ENCODE peak calls at places on chromosomes 11 and 22, in ten cellular contexts. One of them, this sample, is unnamed.

GRCh38 chr11:11916981-11917399 is 75.2 kb downstream of the USP47 start:
- DNase-seq in activated CD4-positive, CD25-positive, alpha-beta regulatory T cell treated with anti-CD3 and anti-CD28 coated beads, Interleukin-2, amount 50 U/mL, for 72 hours: no peak
- DNase-seq in ovary: no peak
- DNase-seq in GM12891: no peak
- DNase-seq in A172: peak
- DNase-seq in stimulated activated CD4-positive, alpha-beta T cell treated with anti-CD3 and anti-CD28 coated beads, Interleukin-12 subunit alpha, Interleukin-12 subunit beta, amount 100 ng/mL, for 48 hours: no peak
- DNase-seq in H4: peak
- DNase-seq in stomach: no peak
- DNase-seq in cardiac fibroblast: peak
- DNase-seq in WTC11: no peak
- DNase-seq in this sample: no peak

GRCh38 chr11:72969894-72970335 is 155.7 kb downstream of the ATG16L2 start:
- DNase-seq in activated CD4-positive, CD25-positive, alpha-beta regulatory T cell treated with anti-CD3 and anti-CD28 coated beads, Interleukin-2, amount 50 U/mL, for 72 hours: no peak
- DNase-seq in ovary: no peak
- DNase-seq in GM12891: peak
- DNase-seq in A172: peak
- DNase-seq in stimulated activated CD4-positive, alpha-beta T cell treated with anti-CD3 and anti-CD28 coated beads, Interleukin-12 subunit alpha, Interleukin-12 subunit beta, amount 100 ng/mL, for 48 hours: no peak
- DNase-seq in H4: peak
- DNase-seq in stomach: no peak
- DNase-seq in cardiac fibroblast: peak
- DNase-seq in WTC11: no peak
- DNase-seq in this sample: peak

GRCh38 chr11:120632579-120632978 is 121.0 kb downstream of the GRIK4 start:
- DNase-seq in activated CD4-positive, CD25-positive, alpha-beta regulatory T cell treated with anti-CD3 and anti-CD28 coated beads, Interleukin-2, amount 50 U/mL, for 72 hours: no peak
- DNase-seq in ovary: no peak
- DNase-seq in GM12891: peak
- DNase-seq in A172: no peak
- DNase-seq in stimulated activated CD4-positive, alpha-beta T cell treated with anti-CD3 and anti-CD28 coated beads, Interleukin-12 subunit alpha, Interleukin-12 subunit beta, amount 100 ng/mL, for 48 hours: no peak
- DNase-seq in H4: no peak
- DNase-seq in stomach: no peak
- DNase-seq in cardiac fibroblast: no peak
- DNase-seq in WTC11: no peak
- DNase-seq in this sample: no peak

GRCh38 chr11:86728562-86728961 is 56.1 kb upstream of the ME3 start:
- DNase-seq in activated CD4-positive, CD25-positive, alpha-beta regulatory T cell treated with anti-CD3 and anti-CD28 coated beads, Interleukin-2, amount 50 U/mL, for 72 hours: no peak
- DNase-seq in ovary: no peak
- DNase-seq in GM12891: no peak
- DNase-seq in A172: no peak
- DNase-seq in stimulated activated CD4-positive, alpha-beta T cell treated with anti-CD3 and anti-CD28 coated beads, Interleukin-12 subunit alpha, Interleukin-12 subunit beta, amount 100 ng/mL, for 48 hours: no peak
- DNase-seq in H4: no peak
- DNase-seq in stomach: no peak
- DNase-seq in cardiac fibroblast: no peak
- DNase-seq in WTC11: no peak
- DNase-seq in this sample: no peak

GRCh38 chr11:132909016-132909606 is 623.2 kb downstream of the OPCML start:
- DNase-seq in activated CD4-positive, CD25-positive, alpha-beta regulatory T cell treated with anti-CD3 and anti-CD28 coated beads, Interleukin-2, amount 50 U/mL, for 72 hours: no peak
- DNase-seq in ovary: no peak
- DNase-seq in GM12891: no peak
- DNase-seq in A172: no peak
- DNase-seq in stimulated activated CD4-positive, alpha-beta T cell treated with anti-CD3 and anti-CD28 coated beads, Interleukin-12 subunit alpha, Interleukin-12 subunit beta, amount 100 ng/mL, for 48 hours: no peak
- DNase-seq in H4: no peak
- DNase-seq in stomach: no peak
- DNase-seq in cardiac fibroblast: no peak
- DNase-seq in WTC11: no peak
- DNase-seq in this sample: no peak

GRCh38 chr11:64553554-64554201 is 37.3 kb upstream of the SLC22A12 start:
- DNase-seq in activated CD4-positive, CD25-positive, alpha-beta regulatory T cell treated with anti-CD3 and anti-CD28 coated beads, Interleukin-2, amount 50 U/mL, for 72 hours: peak
- DNase-seq in ovary: peak
- DNase-seq in GM12891: peak
- DNase-seq in A172: peak
- DNase-seq in stimulated activated CD4-positive, alpha-beta T cell treated with anti-CD3 and anti-CD28 coated beads, Interleukin-12 subunit alpha, Interleukin-12 subunit beta, amount 100 ng/mL, for 48 hours: peak
- DNase-seq in H4: peak
- DNase-seq in stomach: peak
- DNase-seq in cardiac fibroblast: peak
- DNase-seq in WTC11: peak
- DNase-seq in this sample: no peak

GRCh38 chr11:45997599-45997998 is 75.1 kb downstream of the LARGE2 start:
- DNase-seq in activated CD4-positive, CD25-positive, alpha-beta regulatory T cell treated with anti-CD3 and anti-CD28 coated beads, Interleukin-2, amount 50 U/mL, for 72 hours: no peak
- DNase-seq in ovary: no peak
- DNase-seq in GM12891: no peak
- DNase-seq in A172: no peak
- DNase-seq in stimulated activated CD4-positive, alpha-beta T cell treated with anti-CD3 and anti-CD28 coated beads, Interleukin-12 subunit alpha, Interleukin-12 subunit beta, amount 100 ng/mL, for 48 hours: no peak
- DNase-seq in H4: no peak
- DNase-seq in stomach: no peak
- DNase-seq in cardiac fibroblast: no peak
- DNase-seq in WTC11: no peak
- DNase-seq in this sample: no peak

GRCh38 chr22:17836977-17837742 is 62.9 kb upstream of the BID start:
- DNase-seq in activated CD4-positive, CD25-positive, alpha-beta regulatory T cell treated with anti-CD3 and anti-CD28 coated beads, Interleukin-2, amount 50 U/mL, for 72 hours: no peak
- DNase-seq in ovary: no peak
- DNase-seq in GM12891: no peak
- DNase-seq in A172: no peak
- DNase-seq in stimulated activated CD4-positive, alpha-beta T cell treated with anti-CD3 and anti-CD28 coated beads, Interleukin-12 subunit alpha, Interleukin-12 subunit beta, amount 100 ng/mL, for 48 hours: no peak
- DNase-seq in H4: no peak
- DNase-seq in stomach: peak
- DNase-seq in cardiac fibroblast: no peak
- DNase-seq in WTC11: no peak
- DNase-seq in this sample: no peak

GRCh38 chr22:31578171-31578570 is 81.8 kb downstream of the SFI1 start:
- DNase-seq in activated CD4-positive, CD25-positive, alpha-beta regulatory T cell treated with anti-CD3 and anti-CD28 coated beads, Interleukin-2, amount 50 U/mL, for 72 hours: no peak
- DNase-seq in ovary: no peak
- DNase-seq in GM12891: no peak
- DNase-seq in A172: no peak
- DNase-seq in stimulated activated CD4-positive, alpha-beta T cell treated with anti-CD3 and anti-CD28 coated beads, Interleukin-12 subunit alpha, Interleukin-12 subunit beta, amount 100 ng/mL, for 48 hours: no peak
- DNase-seq in H4: no peak
- DNase-seq in stomach: no peak
- DNase-seq in cardiac fibroblast: no peak
- DNase-seq in WTC11: no peak
- DNase-seq in this sample: no peak

GRCh38 chr11:112128483-112129121 is 35.3 kb downstream of the IL18 start:
- DNase-seq in activated CD4-positive, CD25-positive, alpha-beta regulatory T cell treated with anti-CD3 and anti-CD28 coated beads, Interleukin-2, amount 50 U/mL, for 72 hours: no peak
- DNase-seq in ovary: no peak
- DNase-seq in GM12891: no peak
- DNase-seq in A172: peak
- DNase-seq in stimulated activated CD4-positive, alpha-beta T cell treated with anti-CD3 and anti-CD28 coated beads, Interleukin-12 subunit alpha, Interleukin-12 subunit beta, amount 100 ng/mL, for 48 hours: no peak
- DNase-seq in H4: peak
- DNase-seq in stomach: peak
- DNase-seq in cardiac fibroblast: peak
- DNase-seq in WTC11: no peak
- DNase-seq in this sample: no peak

GRCh38 chr11:77171885-77172665 is 44.0 kb downstream of the MYO7A start:
- DNase-seq in activated CD4-positive, CD25-positive, alpha-beta regulatory T cell treated with anti-CD3 and anti-CD28 coated beads, Interleukin-2, amount 50 U/mL, for 72 hours: no peak
- DNase-seq in ovary: no peak
- DNase-seq in GM12891: no peak
- DNase-seq in A172: no peak
- DNase-seq in stimulated activated CD4-positive, alpha-beta T cell treated with anti-CD3 and anti-CD28 coated beads, Interleukin-12 subunit alpha, Interleukin-12 subunit beta, amount 100 ng/mL, for 48 hours: no peak
- DNase-seq in H4: no peak
- DNase-seq in stomach: no peak
- DNase-seq in cardiac fibroblast: no peak
- DNase-seq in WTC11: peak
- DNase-seq in this sample: no peak

GRCh38 chr11:27274854-27275395 is 88.1 kb downstream of the CCDC34 start:
- DNase-seq in activated CD4-positive, CD25-positive, alpha-beta regulatory T cell treated with anti-CD3 and anti-CD28 coated beads, Interleukin-2, amount 50 U/mL, for 72 hours: no peak
- DNase-seq in ovary: no peak
- DNase-seq in GM12891: no peak
- DNase-seq in A172: no peak
- DNase-seq in stimulated activated CD4-positive, alpha-beta T cell treated with anti-CD3 and anti-CD28 coated beads, Interleukin-12 subunit alpha, Interleukin-12 subunit beta, amount 100 ng/mL, for 48 hours: no peak
- DNase-seq in H4: no peak
- DNase-seq in stomach: no peak
- DNase-seq in cardiac fibroblast: no peak
- DNase-seq in WTC11: no peak
- DNase-seq in this sample: no peak

GRCh38 chr11:112401036-112401769 is 140.5 kb upstream of the PLET1 start:
- DNase-seq in activated CD4-positive, CD25-positive, alpha-beta regulatory T cell treated with anti-CD3 and anti-CD28 coated beads, Interleukin-2, amount 50 U/mL, for 72 hours: no peak
- DNase-seq in ovary: no peak
- DNase-seq in GM12891: no peak
- DNase-seq in A172: peak
- DNase-seq in stimulated activated CD4-positive, alpha-beta T cell treated with anti-CD3 and anti-CD28 coated beads, Interleukin-12 subunit alpha, Interleukin-12 subunit beta, amount 100 ng/mL, for 48 hours: no peak
- DNase-seq in H4: peak
- DNase-seq in stomach: no peak
- DNase-seq in cardiac fibroblast: no peak
- DNase-seq in WTC11: no peak
- DNase-seq in this sample: no peak

GRCh38 chr11:129652828-129653227 is 162.8 kb upstream of the TMEM45B start:
- DNase-seq in activated CD4-positive, CD25-positive, alpha-beta regulatory T cell treated with anti-CD3 and anti-CD28 coated beads, Interleukin-2, amount 50 U/mL, for 72 hours: no peak
- DNase-seq in ovary: no peak
- DNase-seq in GM12891: no peak
- DNase-seq in A172: no peak
- DNase-seq in stimulated activated CD4-positive, alpha-beta T cell treated with anti-CD3 and anti-CD28 coated beads, Interleukin-12 subunit alpha, Interleukin-12 subunit beta, amount 100 ng/mL, for 48 hours: no peak
- DNase-seq in H4: no peak
- DNase-seq in stomach: no peak
- DNase-seq in cardiac fibroblast: peak
- DNase-seq in WTC11: no peak
- DNase-seq in this sample: no peak

GRCh38 chr22:27984001-27984695 is 65.1 kb upstream of the PITPNB start:
- DNase-seq in activated CD4-positive, CD25-positive, alpha-beta regulatory T cell treated with anti-CD3 and anti-CD28 coated beads, Interleukin-2, amount 50 U/mL, for 72 hours: peak
- DNase-seq in ovary: no peak
- DNase-seq in GM12891: no peak
- DNase-seq in A172: no peak
- DNase-seq in stimulated activated CD4-positive, alpha-beta T cell treated with anti-CD3 and anti-CD28 coated beads, Interleukin-12 subunit alpha, Interleukin-12 subunit beta, amount 100 ng/mL, for 48 hours: no peak
- DNase-seq in H4: no peak
- DNase-seq in stomach: peak
- DNase-seq in cardiac fibroblast: no peak
- DNase-seq in WTC11: no peak
- DNase-seq in this sample: no peak

GRCh38 chr11:112555491-112556364 is 295.1 kb upstream of the PLET1 start:
- DNase-seq in activated CD4-positive, CD25-positive, alpha-beta regulatory T cell treated with anti-CD3 and anti-CD28 coated beads, Interleukin-2, amount 50 U/mL, for 72 hours: peak
- DNase-seq in ovary: peak
- DNase-seq in GM12891: peak
- DNase-seq in A172: no peak
- DNase-seq in stimulated activated CD4-positive, alpha-beta T cell treated with anti-CD3 and anti-CD28 coated beads, Interleukin-12 subunit alpha, Interleukin-12 subunit beta, amount 100 ng/mL, for 48 hours: peak
- DNase-seq in H4: peak
- DNase-seq in stomach: peak
- DNase-seq in cardiac fibroblast: peak
- DNase-seq in WTC11: peak
- DNase-seq in this sample: no peak

GRCh38 chr11:108221401-108221800 is 1.0 kb downstream of the NPAT start:
- DNase-seq in activated CD4-positive, CD25-positive, alpha-beta regulatory T cell treated with anti-CD3 and anti-CD28 coated beads, Interleukin-2, amount 50 U/mL, for 72 hours: no peak
- DNase-seq in ovary: no peak
- DNase-seq in GM12891: no peak
- DNase-seq in A172: no peak
- DNase-seq in stimulated activated CD4-positive, alpha-beta T cell treated with anti-CD3 and anti-CD28 coated beads, Interleukin-12 subunit alpha, Interleukin-12 subunit beta, amount 100 ng/mL, for 48 hours: no peak
- DNase-seq in H4: no peak
- DNase-seq in stomach: no peak
- DNase-seq in cardiac fibroblast: peak
- DNase-seq in WTC11: no peak
- DNase-seq in this sample: no peak

GRCh38 chr11:32790916-32791315 is 3.5 kb downstream of the CCDC73 start:
- DNase-seq in activated CD4-positive, CD25-positive, alpha-beta regulatory T cell treated with anti-CD3 and anti-CD28 coated beads, Interleukin-2, amount 50 U/mL, for 72 hours: no peak
- DNase-seq in ovary: no peak
- DNase-seq in GM12891: no peak
- DNase-seq in A172: no peak
- DNase-seq in stimulated activated CD4-positive, alpha-beta T cell treated with anti-CD3 and anti-CD28 coated beads, Interleukin-12 subunit alpha, Interleukin-12 subunit beta, amount 100 ng/mL, for 48 hours: no peak
- DNase-seq in H4: no peak
- DNase-seq in stomach: no peak
- DNase-seq in cardiac fibroblast: no peak
- DNase-seq in WTC11: no peak
- DNase-seq in this sample: no peak

GRCh38 chr11:121800704-121801516 is 315.1 kb downstream of the BLID start:
- DNase-seq in activated CD4-positive, CD25-positive, alpha-beta regulatory T cell treated with anti-CD3 and anti-CD28 coated beads, Interleukin-2, amount 50 U/mL, for 72 hours: no peak
- DNase-seq in ovary: peak
- DNase-seq in GM12891: no peak
- DNase-seq in A172: no peak
- DNase-seq in stimulated activated CD4-positive, alpha-beta T cell treated with anti-CD3 and anti-CD28 coated beads, Interleukin-12 subunit alpha, Interleukin-12 subunit beta, amount 100 ng/mL, for 48 hours: no peak
- DNase-seq in H4: no peak
- DNase-seq in stomach: no peak
- DNase-seq in cardiac fibroblast: no peak
- DNase-seq in WTC11: peak
- DNase-seq in this sample: no peak

GRCh38 chr11:64291746-64292457 is 800 bp downstream of the KCNK4 start:
- DNase-seq in activated CD4-positive, CD25-positive, alpha-beta regulatory T cell treated with anti-CD3 and anti-CD28 coated beads, Interleukin-2, amount 50 U/mL, for 72 hours: no peak
- DNase-seq in ovary: no peak
- DNase-seq in GM12891: no peak
- DNase-seq in A172: no peak
- DNase-seq in stimulated activated CD4-positive, alpha-beta T cell treated with anti-CD3 and anti-CD28 coated beads, Interleukin-12 subunit alpha, Interleukin-12 subunit beta, amount 100 ng/mL, for 48 hours: no peak
- DNase-seq in H4: no peak
- DNase-seq in stomach: no peak
- DNase-seq in cardiac fibroblast: no peak
- DNase-seq in WTC11: no peak
- DNase-seq in this sample: no peak

GRCh38 chr11:69030324-69030723 is 17.3 kb upstream of the MRGPRF start:
- DNase-seq in activated CD4-positive, CD25-positive, alpha-beta regulatory T cell treated with anti-CD3 and anti-CD28 coated beads, Interleukin-2, amount 50 U/mL, for 72 hours: no peak
- DNase-seq in ovary: no peak
- DNase-seq in GM12891: no peak
- DNase-seq in A172: no peak
- DNase-seq in stimulated activated CD4-positive, alpha-beta T cell treated with anti-CD3 and anti-CD28 coated beads, Interleukin-12 subunit alpha, Interleukin-12 subunit beta, amount 100 ng/mL, for 48 hours: no peak
- DNase-seq in H4: no peak
- DNase-seq in stomach: no peak
- DNase-seq in cardiac fibroblast: no peak
- DNase-seq in WTC11: no peak
- DNase-seq in this sample: no peak

GRCh38 chr11:13016415-13016814 is 7.3 kb downstream of the RASSF10 start:
- DNase-seq in activated CD4-positive, CD25-positive, alpha-beta regulatory T cell treated with anti-CD3 and anti-CD28 coated beads, Interleukin-2, amount 50 U/mL, for 72 hours: no peak
- DNase-seq in ovary: no peak
- DNase-seq in GM12891: no peak
- DNase-seq in A172: no peak
- DNase-seq in stimulated activated CD4-positive, alpha-beta T cell treated with anti-CD3 and anti-CD28 coated beads, Interleukin-12 subunit alpha, Interleukin-12 subunit beta, amount 100 ng/mL, for 48 hours: no peak
- DNase-seq in H4: no peak
- DNase-seq in stomach: no peak
- DNase-seq in cardiac fibroblast: no peak
- DNase-seq in WTC11: no peak
- DNase-seq in this sample: no peak

GRCh38 chr22:46083383-46084350 is 66.7 kb upstream of the PPARA start:
- DNase-seq in activated CD4-positive, CD25-positive, alpha-beta regulatory T cell treated with anti-CD3 and anti-CD28 coated beads, Interleukin-2, amount 50 U/mL, for 72 hours: no peak
- DNase-seq in ovary: peak
- DNase-seq in GM12891: no peak
- DNase-seq in A172: no peak
- DNase-seq in stimulated activated CD4-positive, alpha-beta T cell treated with anti-CD3 and anti-CD28 coated beads, Interleukin-12 subunit alpha, Interleukin-12 subunit beta, amount 100 ng/mL, for 48 hours: no peak
- DNase-seq in H4: no peak
- DNase-seq in stomach: peak
- DNase-seq in cardiac fibroblast: no peak
- DNase-seq in WTC11: no peak
- DNase-seq in this sample: no peak

GRCh38 chr22:39554170-39554569 is 16.4 kb upstream of the CACNA1I start:
- DNase-seq in activated CD4-positive, CD25-positive, alpha-beta regulatory T cell treated with anti-CD3 and anti-CD28 coated beads, Interleukin-2, amount 50 U/mL, for 72 hours: no peak
- DNase-seq in ovary: no peak
- DNase-seq in GM12891: no peak
- DNase-seq in A172: no peak
- DNase-seq in stimulated activated CD4-positive, alpha-beta T cell treated with anti-CD3 and anti-CD28 coated beads, Interleukin-12 subunit alpha, Interleukin-12 subunit beta, amount 100 ng/mL, for 48 hours: no peak
- DNase-seq in H4: no peak
- DNase-seq in stomach: no peak
- DNase-seq in cardiac fibroblast: no peak
- DNase-seq in WTC11: no peak
- DNase-seq in this sample: no peak

GRCh38 chr11:66981976-66982578 is 7.0 kb downstream of the C11orf86 start:
- DNase-seq in activated CD4-positive, CD25-positive, alpha-beta regulatory T cell treated with anti-CD3 and anti-CD28 coated beads, Interleukin-2, amount 50 U/mL, for 72 hours: no peak
- DNase-seq in ovary: peak
- DNase-seq in GM12891: no peak
- DNase-seq in A172: peak
- DNase-seq in stimulated activated CD4-positive, alpha-beta T cell treated with anti-CD3 and anti-CD28 coated beads, Interleukin-12 subunit alpha, Interleukin-12 subunit beta, amount 100 ng/mL, for 48 hours: peak
- DNase-seq in H4: peak
- DNase-seq in stomach: peak
- DNase-seq in cardiac fibroblast: peak
- DNase-seq in WTC11: no peak
- DNase-seq in this sample: no peak

GRCh38 chr22:26666035-26666338 is 8.6 kb downstream of the MIAT start:
- DNase-seq in activated CD4-positive, CD25-positive, alpha-beta regulatory T cell treated with anti-CD3 and anti-CD28 coated beads, Interleukin-2, amount 50 U/mL, for 72 hours: no peak
- DNase-seq in ovary: no peak
- DNase-seq in GM12891: no peak
- DNase-seq in A172: no peak
- DNase-seq in stimulated activated CD4-positive, alpha-beta T cell treated with anti-CD3 and anti-CD28 coated beads, Interleukin-12 subunit alpha, Interleukin-12 subunit beta, amount 100 ng/mL, for 48 hours: no peak
- DNase-seq in H4: no peak
- DNase-seq in stomach: no peak
- DNase-seq in cardiac fibroblast: peak
- DNase-seq in WTC11: no peak
- DNase-seq in this sample: no peak

GRCh38 chr22:45961679-45962430 is 15.1 kb downstream of the WNT7B start:
- DNase-seq in activated CD4-positive, CD25-positive, alpha-beta regulatory T cell treated with anti-CD3 and anti-CD28 coated beads, Interleukin-2, amount 50 U/mL, for 72 hours: no peak
- DNase-seq in ovary: no peak
- DNase-seq in GM12891: no peak
- DNase-seq in A172: no peak
- DNase-seq in stimulated activated CD4-positive, alpha-beta T cell treated with anti-CD3 and anti-CD28 coated beads, Interleukin-12 subunit alpha, Interleukin-12 subunit beta, amount 100 ng/mL, for 48 hours: no peak
- DNase-seq in H4: no peak
- DNase-seq in stomach: no peak
- DNase-seq in cardiac fibroblast: no peak
- DNase-seq in WTC11: no peak
- DNase-seq in this sample: no peak